ENCODE peak calls at places on chromosome 9, in eight cellular contexts. E, Z, J, B, M, Y, G and N are unnamed samples.

GRCh38 chr9:86134361-86134760 is 35.0 kb upstream of the GOLM1 start:
- DNase-seq in G (no peak), Z (no peak), E (no peak), M (no peak), J (no peak), Y (no peak), B (no peak), N (no peak)

GRCh38 chr9:124499214-124499613 is 8.0 kb downstream of the NR5A1 start:
- DNase-seq in G (no peak), E (no peak), M (no peak), Z (no peak), B (no peak), Y (no peak), J (no peak), N (no peak)

GRCh38 chr9:134214395-134214765 is 50.0 kb upstream of the RNU6ATAC start:
- DNase-seq in E (no peak), B (no peak), J (no peak), Z (no peak), Y (no peak), G (no peak), M (no peak), N (no peak)

GRCh38 chr9:76912631-76913275 is 6.8 kb upstream of the PRUNE2 start:
- DNase-seq in M (peak; percentile 66), G (no peak), Z (no peak), Y (peak; percentile 62), B (peak; percentile 7), E (peak; percentile 37), J (no peak), N (peak; percentile 9)

GRCh38 chr9:134475051-134475790 is 149.0 kb downstream of the RXRA start:
- DNase-seq in E (peak; percentile 64), M (peak; percentile 89), G (peak; percentile 55), Y (peak; percentile 93), B (no peak), Z (no peak), J (peak; percentile 28), N (peak; percentile 85)

GRCh38 chr9:106859957-106860715 is 2.8 kb upstream of the ZNF462 start:
- DNase-seq in G (peak; percentile 59), E (no peak), Y (peak; percentile 57), B (peak; percentile 41), J (peak; percentile 63), Z (no peak), M (no peak), N (no peak)

GRCh38 chr9:124198948-124199347 is 58.8 kb upstream of the NEK6 start:
- DNase-seq in G (no peak), Z (no peak), Y (no peak), M (no peak), E (no peak), J (no peak), B (no peak), N (no peak)

GRCh38 chr9:37392272-37392671 is 30.2 kb upstream of the GRHPR start:
- DNase-seq in E (no peak), Z (no peak), M (no peak), B (no peak), J (no peak), G (no peak), Y (no peak), N (no peak)

GRCh38 chr9:135608294-135608998 is 30.9 kb downstream of the GLT6D1 start:
- DNase-seq in Z (no peak), Y (no peak), G (peak; percentile 36), M (no peak), B (no peak), J (no peak), E (no peak), N (no peak)

GRCh38 chr9:132644251-132644650 is 25.5 kb downstream of the DDX31 start:
- DNase-seq in B (no peak), G (no peak), E (no peak), Z (peak; percentile 27), M (no peak), J (no peak), Y (no peak), N (no peak)

GRCh38 chr9:99515087-99515486 is 293.0 kb downstream of the SEC61B start:
- DNase-seq in M (no peak), Y (no peak), Z (no peak), E (no peak), G (no peak), B (no peak), J (no peak), N (no peak)

GRCh38 chr9:119968837-119969707 is 599.8 kb upstream of the BRINP1 start:
- DNase-seq in M (peak; percentile 63), B (peak; percentile 16), Z (peak; percentile 60), Y (peak; percentile 81), E (peak; percentile 74), G (peak; percentile 85), J (peak; percentile 82), N (peak; percentile 62)

GRCh38 chr9:4678679-4679267 is 596 bp upstream of the CDC37L1 start:
- DNase-seq in Z (peak; percentile 47), J (peak; percentile 22), B (no peak), E (no peak), G (no peak), M (peak; percentile 58), Y (peak; percentile 52), N (no peak)

GRCh38 chr9:116482740-116483139 is 204.4 kb upstream of the TRIM32 start:
- DNase-seq in Z (no peak), E (no peak), J (no peak), B (no peak), M (no peak), G (peak; percentile 48), Y (no peak), N (no peak)

GRCh38 chr9:128253140-128253990 is 22.4 kb downstream of the GOLGA2 start:
- DNase-seq in M (no peak), G (no peak), Y (no peak), J (no peak), E (no peak), Z (peak; percentile 74), B (no peak), N (no peak)

GRCh38 chr9:70159630-70160029 is 99.1 kb upstream of the SMC5 start:
- DNase-seq in E (no peak), Y (no peak), G (no peak), M (no peak), J (no peak), B (no peak), Z (no peak), N (peak; percentile 74)

GRCh38 chr9:123645126-123645525 is 284.8 kb downstream of the DENND1A start:
- DNase-seq in Y (no peak), B (no peak), G (no peak), E (no peak), J (no peak), Z (no peak), M (no peak), N (no peak)

DNA sequence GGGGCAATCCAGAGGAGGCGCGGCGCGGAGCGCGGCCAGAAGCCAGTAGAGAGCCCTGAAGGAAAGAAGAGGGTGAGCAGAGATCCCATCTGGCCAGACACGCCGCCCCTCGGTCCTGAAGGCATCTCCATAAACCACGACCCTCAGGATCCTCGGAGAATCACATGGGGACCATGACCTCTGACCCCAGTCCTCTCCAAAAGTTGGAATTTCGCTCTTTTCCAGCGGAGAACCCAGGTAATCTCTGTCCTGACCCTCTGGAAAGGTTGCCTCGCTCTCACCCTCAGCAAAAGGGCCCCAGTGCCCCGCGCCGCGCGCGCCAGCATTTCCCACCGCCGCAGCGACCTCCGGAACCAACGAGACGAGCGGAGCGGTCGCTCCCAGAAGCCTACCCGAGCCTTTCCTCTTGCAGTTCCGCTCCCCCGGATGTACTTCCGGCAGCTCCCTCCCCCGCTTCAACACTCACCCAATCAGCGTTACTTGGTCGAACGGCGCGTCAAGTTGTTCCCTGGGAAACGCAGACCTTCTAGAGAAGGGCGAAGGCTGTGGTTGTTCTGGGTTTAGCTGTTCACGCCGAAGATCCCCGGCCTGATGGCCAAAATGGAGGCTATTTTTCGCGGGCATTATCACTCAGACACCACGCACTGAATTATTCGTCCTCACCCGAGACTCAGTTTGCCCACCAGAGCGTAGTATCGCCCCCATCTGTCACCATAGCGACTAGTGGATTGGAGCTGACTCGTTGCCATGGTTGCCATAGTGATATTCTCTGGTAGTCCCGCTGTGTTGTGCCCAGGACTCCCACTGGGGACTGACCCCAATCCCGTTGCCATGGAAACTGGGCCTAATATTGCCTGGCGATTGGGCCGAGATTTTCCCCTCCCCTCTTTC is at the start of gene STOML2:
- DNase-seq in Z (peak; percentile 95), E (peak; percentile 96), G (peak; percentile 90), M (peak; percentile 96), J (peak; percentile 91), B (peak; percentile 93), Y (peak; percentile 98), N (peak; percentile 96)
- TF ChIP-seq CTCF in Z (peak; percentile 31), E (no peak), G (no peak), M (no peak), J (no peak), B (no peak), Y (no peak), N (peak; percentile 23)

DNA sequence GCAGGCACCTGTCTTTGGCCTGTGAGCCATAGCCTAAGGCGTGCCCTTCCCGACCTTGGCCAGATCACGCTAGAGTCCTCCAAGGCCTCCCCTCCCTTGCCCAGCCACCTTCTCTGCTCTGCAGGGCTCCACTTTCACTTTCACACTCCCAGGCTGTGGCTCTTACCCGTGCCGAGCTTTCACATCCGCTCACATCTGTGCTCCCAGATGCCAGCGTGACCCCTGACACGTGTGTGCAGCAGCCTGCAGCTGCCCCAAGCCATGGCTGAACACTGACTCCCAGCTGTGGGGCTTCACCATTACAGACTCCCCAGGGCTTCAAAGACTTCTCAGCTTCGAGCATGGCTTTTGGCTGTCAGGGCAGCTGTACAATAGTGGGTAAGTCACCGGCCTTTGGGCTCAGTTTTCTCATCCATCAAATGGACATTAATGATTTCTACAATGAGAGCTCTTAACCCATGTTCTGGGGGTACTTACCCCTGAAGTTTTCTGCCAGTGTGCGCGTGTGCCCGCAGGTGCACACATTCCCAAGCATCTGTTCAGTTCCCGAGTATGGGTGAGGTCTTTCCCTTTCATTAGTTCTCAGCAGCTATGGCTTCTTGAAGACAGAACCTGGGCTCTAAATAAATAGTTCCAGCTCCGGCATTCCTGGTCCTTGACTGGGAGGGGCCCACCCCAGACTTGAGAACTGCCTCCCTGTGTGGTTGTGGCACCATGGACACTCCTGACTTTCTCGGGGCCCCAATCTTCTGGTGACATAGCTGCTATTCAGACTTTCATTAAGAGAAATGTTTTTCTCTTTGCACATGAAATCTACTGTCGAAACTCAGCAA is 118.6 kb downstream of the RGS3 start:
- DNase-seq in Z (peak; percentile 99), B (no peak), G (no peak), Y (no peak), M (peak; percentile 68), E (peak; percentile 46), J (no peak), N (peak; percentile 34)
- TF ChIP-seq CTCF in Z (peak; percentile 86), B (no peak), G (no peak), Y (no peak), M (peak; percentile 21), E (peak; percentile 58), J (no peak), N (peak; percentile 47)

DNA sequence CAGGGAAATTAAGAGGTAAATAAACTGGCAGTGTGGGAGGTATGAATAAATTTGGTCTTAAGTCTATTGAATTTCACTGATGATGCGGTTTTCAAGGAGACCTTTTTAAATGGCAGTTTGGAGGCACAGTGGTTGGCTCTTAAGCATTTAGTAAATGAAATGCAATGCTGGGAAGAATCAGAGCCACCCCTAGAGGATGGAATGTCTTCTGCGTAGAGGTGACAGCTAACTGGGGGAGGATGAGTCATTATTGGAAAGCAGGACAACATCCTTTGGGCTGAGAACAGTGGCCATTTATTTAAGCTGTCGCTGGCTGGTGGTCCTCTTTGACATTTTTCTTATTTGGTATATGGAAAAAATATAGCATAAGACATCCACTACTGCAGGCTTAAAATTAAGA is 163.2 kb downstream of the SH3GL2 start:
- DNase-seq in M (no peak), B (no peak), G (no peak), J (no peak), Z (no peak), Y (no peak), E (no peak), N (no peak)
- TF ChIP-seq CTCF in M (no peak), B (peak; percentile 40), G (no peak), J (peak; percentile 28), Z (no peak), Y (no peak), E (peak; percentile 30), N (no peak)

GRCh38 chr9:121538221-121538620 is 38.6 kb upstream of the GGTA1 start:
- DNase-seq in Z (no peak), B (peak; percentile 48), M (no peak), Y (no peak), J (no peak), G (no peak), E (no peak), N (no peak)
- TF ChIP-seq CTCF in Z (peak; percentile 8), B (peak; percentile 37), M (no peak), Y (no peak), J (no peak), G (no peak), E (peak; percentile 8), N (no peak)